ENCODE peak calls at places on chromosomes 1 and 21, in eight cellular contexts. D is A549, F is suprapubic skin, E is ovary, R is H1, J is K562, W is stomach, N is sigmoid colon. B is an unnamed sample.
A peak's percentile ranks its signal among the peaks of the same experiment; 100 is the strongest.

GRCh38 chr1:8059161-8059622 is 33.1 kb upstream of the ERRFI1 start:
- DNase-seq in D (no peak), R (no peak), N (no peak), J (no peak), F (no peak), W (no peak), E (no peak), B (no peak)

GRCh38 chr1:107785506-107786213 is 179.3 kb downstream of the VAV3 start:
- DNase-seq in F (no peak), J (no peak), E (no peak), R (no peak), D (no peak), N (no peak), W (no peak), B (no peak)

GRCh38 chr1:153990468-153991150 is at the start of gene RPS27:
- DNase-seq in R (peak; percentile 86), E (peak; percentile 90), N (peak; percentile 98), D (peak; percentile 97), J (peak; percentile 82), F (peak; percentile 96), W (peak; percentile 90), B (peak; percentile 92)

GRCh38 chr1:27026621-27027574 is 14.2 kb upstream of the TENT5B start:
- DNase-seq in D (no peak), F (no peak), N (no peak), J (peak; percentile 91), E (no peak), W (peak; percentile 75), R (peak; percentile 83), B (no peak)

GRCh38 chr21:15627823-15628222 is 102.0 kb upstream of the USP25 start:
- DNase-seq in N (no peak), W (no peak), D (no peak), E (no peak), R (no peak), F (no peak), J (no peak), B (no peak)

GRCh38 chr1:39409055-39409816 is 82.2 kb upstream of the BMP8A start:
- DNase-seq in R (peak; percentile 76), D (no peak), E (peak; percentile 53), F (peak; percentile 80), N (peak; percentile 80), J (no peak), W (peak; percentile 43), B (peak; percentile 47)

GRCh38 chr1:43430831-43431230 is 22.9 kb downstream of the HYI start:
- DNase-seq in N (no peak), E (no peak), R (no peak), J (no peak), F (no peak), D (no peak), W (no peak), B (no peak)

GRCh38 chr21:38167345-38167744 is 89.4 kb upstream of the KCNJ15 start:
- DNase-seq in N (no peak), R (no peak), D (no peak), J (no peak), E (no peak), F (no peak), W (no peak), B (no peak)

GRCh38 chr21:31803039-31804007 is 69.5 kb upstream of the HUNK start:
- DNase-seq in J (no peak), E (no peak), D (no peak), N (no peak), R (no peak), F (no peak), W (no peak), B (no peak)

GRCh38 chr21:46633561-46633960 is 1.9 kb upstream of the PRMT2 start:
- DNase-seq in D (no peak), R (no peak), N (no peak), J (no peak), F (no peak), W (no peak), E (no peak), B (no peak)
- TF ChIP-seq POLR2A in D (no peak), R (no peak), N (no peak), J (no peak), F (no peak), W (no peak), E (no peak), B (no peak)

DNA sequence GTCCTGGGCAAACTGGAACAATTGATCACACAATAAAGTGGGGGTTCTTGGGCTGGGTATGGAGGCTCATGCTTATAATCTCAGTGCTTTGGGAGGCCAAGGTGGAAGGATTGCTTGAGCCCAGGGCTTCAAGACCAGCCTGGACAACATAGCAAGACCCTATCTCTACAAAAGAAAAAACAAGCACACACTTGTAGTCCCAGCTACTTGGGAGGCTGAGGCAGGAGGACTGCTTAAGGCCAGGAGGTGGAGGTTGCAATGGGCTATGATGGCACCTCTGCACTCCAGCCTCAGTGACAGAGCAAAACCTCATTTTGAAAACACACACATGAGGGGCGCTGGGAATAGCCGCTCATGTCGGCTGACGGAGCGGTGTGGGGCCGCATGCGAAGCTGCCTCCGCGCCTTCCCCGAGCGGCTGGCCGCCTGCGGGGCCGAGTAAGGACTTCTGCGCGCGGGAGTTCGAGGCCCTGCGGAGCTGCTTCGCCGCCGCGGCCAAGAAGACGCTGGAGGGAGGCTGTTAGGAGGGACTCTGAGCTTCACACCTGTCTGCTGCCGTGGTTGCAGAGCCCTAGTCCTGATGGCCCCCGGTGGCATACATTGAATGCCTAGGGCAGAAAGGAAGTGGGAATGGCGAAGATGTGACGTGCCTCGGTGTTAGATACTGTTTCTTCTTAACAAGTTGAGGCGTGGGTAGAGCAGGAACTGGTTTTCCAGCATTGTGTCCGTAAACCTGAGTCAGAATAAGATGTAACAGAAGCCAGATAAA is 59.5 kb downstream of the ACBD3 start:
- DNase-seq in J (no peak), F (peak; percentile 64), R (no peak), W (no peak), N (peak; percentile 54), D (no peak), E (no peak), B (peak; percentile 85)
- H3K4me1 ChIP-seq in J (peaks cover 35% of the 10 kb centered on the region), F (peaks cover 54% of the 10 kb centered on the region), R (peaks cover 17% of the 10 kb centered on the region), W (peaks cover 15% of the 10 kb centered on the region), N (peaks cover 10% of the 10 kb centered on the region), D (peaks cover 47% of the 10 kb centered on the region), E (no peaks in the 10 kb centered on the region), B (peaks cover 16% of the 10 kb centered on the region)

GRCh38 chr21:24861471-24861870 is 745.8 kb downstream of the MRPL39 start:
- DNase-seq in N (no peak), J (no peak), W (no peak), E (no peak), F (no peak), R (no peak), D (no peak), B (no peak)
- TF ChIP-seq EP300 in N (no peak), J (no peak), W (no peak), E (no peak), F (no peak), R (no peak), D (no peak), B (no peak)

DNA sequence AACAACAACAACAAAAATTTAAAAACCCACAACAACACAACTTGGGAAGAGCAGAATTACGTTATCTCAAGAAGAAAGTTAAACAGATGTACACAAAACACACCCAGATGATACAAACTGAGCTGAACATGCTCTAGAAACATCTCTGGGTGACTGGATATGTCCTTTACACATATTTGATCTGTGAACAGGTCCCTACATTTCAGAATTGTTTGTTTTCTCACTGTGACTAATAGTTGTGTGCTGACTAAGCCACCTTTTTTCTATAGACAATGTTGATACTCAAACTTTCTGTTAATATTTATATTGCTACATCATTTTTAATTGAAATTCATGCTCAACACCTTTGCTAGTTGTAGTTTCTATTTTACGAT is 994 bp upstream of the F11R start:
- DNase-seq in F (no peak), R (no peak), E (no peak), D (peak; percentile 51), J (no peak), W (no peak), N (no peak), B (no peak)
- TF ChIP-seq POLR2A in F (no peak), R (no peak), E (no peak), D (no peak), J (no peak), W (no peak), N (no peak), B (no peak)

GRCh38 chr1:29711582-29712274 is 475.4 kb downstream of the PTPRU start:
- DNase-seq in D (no peak), E (no peak), W (no peak), F (no peak), J (no peak), R (no peak), N (no peak), B (no peak)
- H3K4me1 ChIP-seq in D (peaks cover 29% of the 10 kb centered on the region), E (no peaks in the 10 kb centered on the region), W (no peaks in the 10 kb centered on the region), F (peaks cover 17% of the 10 kb centered on the region), J (no peaks in the 10 kb centered on the region), R (peaks cover 5% of the 10 kb centered on the region), N (no peaks in the 10 kb centered on the region), B (no peaks in the 10 kb centered on the region)

GRCh38 chr1:160781129-160781808 is 14.7 kb upstream of the LY9 start:
- DNase-seq in R (no peak), F (no peak), E (no peak), W (peak; percentile 83), J (no peak), D (no peak), N (no peak), B (peak; percentile 85)

GRCh38 chr1:160781914-160782689 is 13.9 kb upstream of the LY9 start:
- DNase-seq in J (no peak), W (peak; percentile 75), F (no peak), E (no peak), D (no peak), R (no peak), N (no peak), B (no peak)

GRCh38 chr1:160778976-160779375 is 17.0 kb upstream of the LY9 start:
- DNase-seq in J (no peak), R (no peak), W (no peak), F (no peak), N (no peak), E (no peak), D (no peak), B (no peak)

GRCh38 chr1:160779662-160780397 is 16.1 kb upstream of the LY9 start:
- DNase-seq in R (peak; percentile 85), E (no peak), N (no peak), W (no peak), J (peak; percentile 70), F (no peak), D (peak; percentile 50), B (no peak)

GRCh38 chr1:160780398-160780755 is 15.6 kb upstream of the LY9 start:
- DNase-seq in N (no peak), W (no peak), F (no peak), J (no peak), D (no peak), E (no peak), R (no peak), B (no peak)
- TF ChIP-seq EP300 in N (no peak), W (no peak), F (no peak), J (no peak), D (no peak), E (no peak), R (no peak), B (no peak)

GRCh38 chr1:32500387-32501209 is 35.7 kb downstream of the ZBTB8B start:
- DNase-seq in D (peak; percentile 72), W (peak; percentile 70), F (peak; percentile 75), R (peak; percentile 80), N (peak; percentile 84), E (peak; percentile 58), J (peak; percentile 83), B (peak; percentile 95)
- TF ChIP-seq POLR2A in D (no peak), W (no peak), F (peak; percentile 63), R (no peak), N (no peak), E (peak; percentile 10), J (no peak), B (peak; percentile 59)